ENCODE peak calls at places on chromosome 3, in five cellular contexts. One of them, this sample, is unnamed.

GRCh38 chr3:171874251-171874679 is 31.1 kb downstream of the TMEM212 start:
- DNase-seq in AG10803: peak
- DNase-seq in choroid plexus epithelial cell: peak
- DNase-seq in tibial artery: no peak
- DNase-seq in suprapubic skin: no peak
- DNase-seq in this sample: peak

GRCh38 chr3:126050626-126051025 is 33.3 kb downstream of the SLC41A3 start:
- DNase-seq in AG10803: no peak
- DNase-seq in choroid plexus epithelial cell: no peak
- DNase-seq in tibial artery: no peak
- DNase-seq in suprapubic skin: no peak
- DNase-seq in this sample: no peak

GRCh38 chr3:58009026-58009748 is 965 bp downstream of the FLNB start:
- DNase-seq in AG10803: no peak
- DNase-seq in choroid plexus epithelial cell: no peak
- DNase-seq in tibial artery: no peak
- DNase-seq in suprapubic skin: peak
- DNase-seq in this sample: no peak

GRCh38 chr3:184157206-184157605 is 2.0 kb downstream of the DVL3 start:
- DNase-seq in AG10803: no peak
- DNase-seq in choroid plexus epithelial cell: no peak
- DNase-seq in tibial artery: no peak
- DNase-seq in suprapubic skin: no peak
- DNase-seq in this sample: peak

GRCh38 chr3:30476373-30477082 is 129.9 kb upstream of the TGFBR2 start:
- DNase-seq in AG10803: peak
- DNase-seq in choroid plexus epithelial cell: peak
- DNase-seq in tibial artery: no peak
- DNase-seq in suprapubic skin: no peak
- DNase-seq in this sample: peak

GRCh38 chr3:157442729-157443128 is 6.1 kb downstream of the PTX3 start:
- DNase-seq in AG10803: peak
- DNase-seq in choroid plexus epithelial cell: peak
- DNase-seq in tibial artery: peak
- DNase-seq in suprapubic skin: no peak
- DNase-seq in this sample: peak

GRCh38 chr3:97821810-97822775 is at the start of gene CRYBG3:
- DNase-seq in AG10803: peak
- DNase-seq in choroid plexus epithelial cell: peak
- DNase-seq in tibial artery: peak
- DNase-seq in suprapubic skin: peak
- DNase-seq in this sample: peak

GRCh38 chr3:178629430-178630178 is 93.4 kb downstream of the KCNMB2 start:
- DNase-seq in AG10803: no peak
- DNase-seq in choroid plexus epithelial cell: no peak
- DNase-seq in tibial artery: no peak
- DNase-seq in suprapubic skin: no peak
- DNase-seq in this sample: no peak

GRCh38 chr3:104578558-104578957 is 788.2 kb upstream of the ALCAM start:
- DNase-seq in AG10803: no peak
- DNase-seq in choroid plexus epithelial cell: no peak
- DNase-seq in tibial artery: no peak
- DNase-seq in suprapubic skin: no peak
- DNase-seq in this sample: no peak

GRCh38 chr3:152997526-152997925 is 162.6 kb downstream of the P2RY1 start:
- DNase-seq in AG10803: no peak
- DNase-seq in choroid plexus epithelial cell: no peak
- DNase-seq in tibial artery: no peak
- DNase-seq in suprapubic skin: no peak
- DNase-seq in this sample: no peak

GRCh38 chr3:31105011-31105410 is 210.6 kb upstream of the GADL1 start:
- DNase-seq in AG10803: no peak
- DNase-seq in choroid plexus epithelial cell: no peak
- DNase-seq in tibial artery: no peak
- DNase-seq in suprapubic skin: no peak
- DNase-seq in this sample: no peak

GRCh38 chr3:27326211-27326948 is 42.8 kb downstream of the NEK10 start:
- DNase-seq in AG10803: peak
- DNase-seq in choroid plexus epithelial cell: peak
- DNase-seq in tibial artery: peak
- DNase-seq in suprapubic skin: no peak
- DNase-seq in this sample: peak

GRCh38 chr3:53938645-53939044 is 47.0 kb upstream of the SELENOK start:
- DNase-seq in AG10803: peak
- DNase-seq in choroid plexus epithelial cell: peak
- DNase-seq in tibial artery: no peak
- DNase-seq in suprapubic skin: no peak
- DNase-seq in this sample: peak

GRCh38 chr3:120113128-120114116 is 19.2 kb upstream of the GSK3B start:
- DNase-seq in AG10803: peak
- DNase-seq in choroid plexus epithelial cell: peak
- DNase-seq in tibial artery: no peak
- DNase-seq in suprapubic skin: no peak
- DNase-seq in this sample: peak

GRCh38 chr3:190183121-190183520 is 62.4 kb upstream of the P3H2 start:
- DNase-seq in AG10803: peak
- DNase-seq in choroid plexus epithelial cell: peak
- DNase-seq in tibial artery: no peak
- DNase-seq in suprapubic skin: no peak
- DNase-seq in this sample: peak

GRCh38 chr3:77446084-77446483 is 406.2 kb downstream of the ROBO2 start:
- DNase-seq in AG10803: no peak
- DNase-seq in choroid plexus epithelial cell: no peak
- DNase-seq in tibial artery: no peak
- DNase-seq in suprapubic skin: no peak
- DNase-seq in this sample: no peak

GRCh38 chr3:45906681-45907220 is 20.4 kb downstream of the CCR9 start:
- DNase-seq in AG10803: peak
- DNase-seq in choroid plexus epithelial cell: peak
- DNase-seq in tibial artery: no peak
- DNase-seq in suprapubic skin: peak
- DNase-seq in this sample: peak

GRCh38 chr3:117671707-117672318 is 962.2 kb downstream of the TUSC7 start:
- DNase-seq in AG10803: no peak
- DNase-seq in choroid plexus epithelial cell: no peak
- DNase-seq in tibial artery: no peak
- DNase-seq in suprapubic skin: no peak
- DNase-seq in this sample: no peak

GRCh38 chr3:43001094-43001553 is 22.0 kb downstream of the GASK1A start:
- DNase-seq in AG10803: peak
- DNase-seq in choroid plexus epithelial cell: peak
- DNase-seq in tibial artery: peak
- DNase-seq in suprapubic skin: peak
- DNase-seq in this sample: peak

DNA sequence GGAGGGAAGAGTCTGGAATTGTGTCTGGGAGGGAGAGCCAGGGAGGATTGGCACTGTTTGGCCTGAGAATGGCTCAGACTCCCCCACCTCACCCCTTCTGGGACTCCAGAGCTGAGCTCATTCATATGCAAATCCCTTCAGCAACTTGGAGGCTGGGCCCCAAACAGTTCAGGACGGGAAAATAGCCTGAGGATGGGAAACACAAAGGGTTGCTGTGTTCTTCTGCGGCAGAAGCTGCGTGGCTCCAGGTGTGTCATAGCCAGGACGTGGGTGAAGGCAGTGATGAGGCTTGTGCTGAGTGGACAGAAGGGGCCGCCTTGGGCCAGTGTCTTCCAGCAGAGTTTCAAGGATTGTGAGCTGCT is 16.6 kb downstream of the MASP1 start:
- DNase-seq in AG10803: no peak
- DNase-seq in choroid plexus epithelial cell: no peak
- DNase-seq in tibial artery: no peak
- DNase-seq in suprapubic skin: no peak
- DNase-seq in this sample: no peak
- H3K4me3 ChIP-seq in AG10803: no peak
- H3K4me3 ChIP-seq in choroid plexus epithelial cell: no peak
- H3K4me3 ChIP-seq in tibial artery: no peak
- H3K4me3 ChIP-seq in suprapubic skin: no peak
- H3K4me3 ChIP-seq in this sample: no peak

GRCh38 chr3:193824365-193824764 is 231.4 kb downstream of the OPA1 start:
- DNase-seq in AG10803: no peak
- DNase-seq in choroid plexus epithelial cell: no peak
- DNase-seq in tibial artery: no peak
- DNase-seq in suprapubic skin: no peak
- DNase-seq in this sample: no peak

GRCh38 chr3:193827039-193827669 is 234.1 kb downstream of the OPA1 start:
- DNase-seq in AG10803: no peak
- DNase-seq in choroid plexus epithelial cell: no peak
- DNase-seq in tibial artery: no peak
- DNase-seq in suprapubic skin: no peak
- DNase-seq in this sample: no peak

GRCh38 chr3:193827831-193828230 is 234.8 kb downstream of the OPA1 start:
- DNase-seq in AG10803: peak
- DNase-seq in choroid plexus epithelial cell: no peak
- DNase-seq in tibial artery: no peak
- DNase-seq in suprapubic skin: no peak
- DNase-seq in this sample: no peak

GRCh38 chr3:193825617-193826016 is 232.6 kb downstream of the OPA1 start:
- DNase-seq in AG10803: no peak
- DNase-seq in choroid plexus epithelial cell: no peak
- DNase-seq in tibial artery: no peak
- DNase-seq in suprapubic skin: no peak
- DNase-seq in this sample: no peak

DNA sequence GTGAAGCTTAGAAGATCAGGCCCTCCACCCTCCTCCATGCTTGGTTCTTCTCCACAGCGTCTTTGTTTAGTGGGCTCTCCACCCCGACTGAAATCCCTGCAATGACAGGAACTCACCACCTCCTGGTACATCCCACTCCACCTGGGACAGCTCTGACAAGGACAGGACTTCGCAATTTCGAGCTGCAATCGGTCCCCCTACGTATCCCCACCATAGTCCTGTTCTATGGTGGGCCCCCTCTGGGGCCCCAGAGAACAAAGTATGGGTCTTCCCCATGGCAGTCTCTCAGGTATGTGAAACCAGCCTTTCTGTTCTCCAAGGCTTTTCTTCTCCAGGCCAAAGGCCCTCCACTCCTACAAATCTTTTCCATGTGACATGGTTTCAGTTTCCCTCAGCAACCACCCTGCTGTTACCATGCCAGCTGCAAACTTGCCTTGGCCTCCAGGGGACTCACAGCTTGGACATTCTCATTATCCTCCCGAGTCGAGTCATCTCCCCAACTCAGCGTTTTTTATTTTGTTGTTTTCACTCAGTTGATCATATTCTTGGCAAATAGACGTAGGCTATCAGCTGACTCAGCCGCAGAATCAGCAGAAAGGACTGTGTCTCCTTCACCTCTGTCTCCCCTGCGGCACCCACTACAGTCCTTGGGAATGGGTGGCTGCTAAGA is 233.3 kb downstream of the OPA1 start:
- DNase-seq in AG10803: peak
- DNase-seq in choroid plexus epithelial cell: peak
- DNase-seq in tibial artery: peak
- DNase-seq in suprapubic skin: no peak
- DNase-seq in this sample: peak
- TF ChIP-seq CTCF in AG10803: peak
- TF ChIP-seq CTCF in choroid plexus epithelial cell: no peak
- TF ChIP-seq CTCF in tibial artery: no peak
- TF ChIP-seq CTCF in suprapubic skin: no peak
- TF ChIP-seq CTCF in this sample: no peak

GRCh38 chr3:23993556-23994246 is 48.6 kb downstream of the NR1D2 start:
- DNase-seq in AG10803: no peak
- DNase-seq in choroid plexus epithelial cell: no peak
- DNase-seq in tibial artery: no peak
- DNase-seq in suprapubic skin: no peak
- DNase-seq in this sample: no peak

GRCh38 chr3:23991236-23992050 is 46.4 kb downstream of the NR1D2 start:
- DNase-seq in AG10803: peak
- DNase-seq in choroid plexus epithelial cell: peak
- DNase-seq in tibial artery: no peak
- DNase-seq in suprapubic skin: no peak
- DNase-seq in this sample: peak

GRCh38 chr3:23996058-23996457 is 51.0 kb downstream of the NR1D2 start:
- DNase-seq in AG10803: peak
- DNase-seq in choroid plexus epithelial cell: no peak
- DNase-seq in tibial artery: no peak
- DNase-seq in suprapubic skin: no peak
- DNase-seq in this sample: no peak

GRCh38 chr3:23992051-23992628 is 47.1 kb downstream of the NR1D2 start:
- DNase-seq in AG10803: peak
- DNase-seq in choroid plexus epithelial cell: peak
- DNase-seq in tibial artery: no peak
- DNase-seq in suprapubic skin: no peak
- DNase-seq in this sample: peak

GRCh38 chr3:23994247-23994574 is 49.1 kb downstream of the NR1D2 start:
- DNase-seq in AG10803: peak
- DNase-seq in choroid plexus epithelial cell: no peak
- DNase-seq in tibial artery: no peak
- DNase-seq in suprapubic skin: no peak
- DNase-seq in this sample: no peak
- H3K4me3 ChIP-seq in AG10803: no peak
- H3K4me3 ChIP-seq in choroid plexus epithelial cell: no peak
- H3K4me3 ChIP-seq in tibial artery: no peak
- H3K4me3 ChIP-seq in suprapubic skin: no peak
- H3K4me3 ChIP-seq in this sample: no peak

GRCh38 chr3:128787256-128788253 is 61.6 kb downstream of the RAB7A start:
- DNase-seq in AG10803: peak
- DNase-seq in choroid plexus epithelial cell: peak
- DNase-seq in tibial artery: no peak
- DNase-seq in suprapubic skin: no peak
- DNase-seq in this sample: no peak
- TF ChIP-seq CTCF in AG10803: peak
- TF ChIP-seq CTCF in choroid plexus epithelial cell: peak
- TF ChIP-seq CTCF in tibial artery: no peak
- TF ChIP-seq CTCF in suprapubic skin: peak
- TF ChIP-seq CTCF in this sample: no peak

GRCh38 chr3:180990494-180990893 is 958 bp upstream of the DNAJC19 start:
- DNase-seq in AG10803: peak
- DNase-seq in choroid plexus epithelial cell: no peak
- DNase-seq in tibial artery: no peak
- DNase-seq in suprapubic skin: no peak
- DNase-seq in this sample: no peak
- H3K4me3 ChIP-seq in AG10803: peak
- H3K4me3 ChIP-seq in choroid plexus epithelial cell: peak
- H3K4me3 ChIP-seq in tibial artery: peak
- H3K4me3 ChIP-seq in suprapubic skin: peak
- H3K4me3 ChIP-seq in this sample: peak

GRCh38 chr3:169218314-169218983 is 445.1 kb downstream of the MECOM start:
- DNase-seq in AG10803: peak
- DNase-seq in choroid plexus epithelial cell: peak
- DNase-seq in tibial artery: peak
- DNase-seq in suprapubic skin: no peak
- DNase-seq in this sample: peak
- TF ChIP-seq CTCF in AG10803: peak
- TF ChIP-seq CTCF in choroid plexus epithelial cell: peak
- TF ChIP-seq CTCF in tibial artery: peak
- TF ChIP-seq CTCF in suprapubic skin: no peak
- TF ChIP-seq CTCF in this sample: peak

DNA sequence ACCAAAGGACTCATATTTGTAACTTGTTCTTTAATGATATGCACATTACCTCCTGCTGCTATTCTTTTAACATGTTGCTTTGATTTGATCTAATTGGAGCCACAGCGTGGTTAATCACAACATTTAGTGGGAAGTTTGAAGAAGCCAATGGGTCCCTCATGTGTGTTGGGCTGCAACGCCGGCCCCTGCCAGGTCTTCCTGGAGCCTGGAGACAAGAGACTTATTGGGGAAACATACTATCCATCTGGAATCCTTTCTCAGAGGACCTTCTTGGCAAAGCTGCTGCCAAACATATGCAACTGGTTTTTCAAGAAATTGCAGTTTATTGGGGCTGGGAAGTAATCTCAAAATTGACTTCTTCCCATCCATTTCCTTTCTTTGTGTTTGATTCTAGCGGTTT is 396.3 kb upstream of the PROK2 start:
- DNase-seq in AG10803: peak
- DNase-seq in choroid plexus epithelial cell: no peak
- DNase-seq in tibial artery: no peak
- DNase-seq in suprapubic skin: no peak
- DNase-seq in this sample: peak
- H3K4me3 ChIP-seq in AG10803: no peak
- H3K4me3 ChIP-seq in choroid plexus epithelial cell: no peak
- H3K4me3 ChIP-seq in tibial artery: no peak
- H3K4me3 ChIP-seq in suprapubic skin: no peak
- H3K4me3 ChIP-seq in this sample: no peak